ENCODE peak calls at places on chromosomes 1 and 21, in seven cellular contexts. U is AG09309, J is retinal pigment epithelial cell, C is K562, B is thoracic aorta, S is mucosa of descending colon, L is IMR-90. Q is an unnamed sample.

GRCh38 chr1:85494957-85495266 is 30.0 kb upstream of the DDAH1 start:
- DNase-seq in U (no peak), J (no peak), C (peak; percentile 3), B (no peak), S (peak; percentile 7), L (peak; percentile 25), Q (no peak)

GRCh38 chr1:92478393-92478792 is 8.3 kb downstream of the GFI1 start:
- DNase-seq in U (no peak), J (no peak), C (no peak), B (no peak), S (no peak), L (peak; percentile 25), Q (no peak)

GRCh38 chr1:33342041-33342723 is 21.3 kb upstream of the A3GALT2 start:
- DNase-seq in U (peak; percentile 71), J (peak; percentile 98), C (no peak), B (no peak), S (peak; percentile 84), L (peak; percentile 99), Q (peak; percentile 97)

GRCh38 chr1:111612006-111612405 is 7.6 kb upstream of the RAP1A start:
- DNase-seq in U (no peak), J (no peak), C (no peak), B (no peak), S (no peak), L (no peak), Q (no peak)

GRCh38 chr1:7865978-7866377 is 13.1 kb upstream of the UTS2 start:
- DNase-seq in U (no peak), J (no peak), C (no peak), B (no peak), S (no peak), L (no peak), Q (no peak)

GRCh38 chr21:22813201-22813600 is 1815.0 kb downstream of the NCAM2 start:
- DNase-seq in U (no peak), J (no peak), C (no peak), B (no peak), S (no peak), L (no peak), Q (no peak)

GRCh38 chr1:172143384-172144025 is 277.0 kb upstream of the C1orf105 start:
- DNase-seq in U (no peak), J (no peak), C (no peak), B (no peak), S (no peak), L (peak; percentile 70), Q (no peak)

GRCh38 chr1:107637101-107637500 is 327.9 kb downstream of the VAV3 start:
- DNase-seq in U (no peak), J (no peak), C (no peak), B (no peak), S (no peak), L (no peak), Q (no peak)

GRCh38 chr1:55153031-55153430 is 62.1 kb downstream of the USP24 start:
- DNase-seq in U (no peak), J (no peak), C (no peak), B (no peak), S (no peak), L (no peak), Q (no peak)

GRCh38 chr1:71276466-71276865 is 195.6 kb upstream of the ZRANB2 start:
- DNase-seq in U (no peak), J (no peak), C (no peak), B (no peak), S (no peak), L (peak; percentile 2), Q (no peak)

GRCh38 chr1:206005234-206005633 is 2.0 kb upstream of the RAB7B start:
- DNase-seq in U (no peak), J (no peak), C (no peak), B (no peak), S (no peak), L (no peak), Q (no peak)

GRCh38 chr1:229603387-229604005 is 22.4 kb downstream of the TAF5L start:
- DNase-seq in U (no peak), J (no peak), C (no peak), B (no peak), S (no peak), L (no peak), Q (no peak)

GRCh38 chr1:29623501-29623900 is 387.2 kb downstream of the PTPRU start:
- DNase-seq in U (no peak), J (no peak), C (no peak), B (no peak), S (no peak), L (no peak), Q (no peak)

GRCh38 chr1:61083014-61083798 is 845 bp downstream of the NFIA start:
- DNase-seq in U (no peak), J (no peak), C (peak; percentile 48), B (no peak), S (peak; percentile 26), L (no peak), Q (no peak)

GRCh38 chr1:150574260-150575071 is 4.9 kb downstream of the MCL1 start:
- DNase-seq in U (no peak), J (no peak), C (no peak), B (no peak), S (no peak), L (no peak), Q (no peak)

GRCh38 chr1:226201029-226201593 is 14.6 kb upstream of the ACBD3 start:
- DNase-seq in U (no peak), J (no peak), C (peak; percentile 53), B (no peak), S (no peak), L (peak; percentile 9), Q (no peak)
- TF ChIP-seq CTCF in U (peak; percentile 41), J (peak; percentile 53), C (peak; percentile 65), B (no peak), S (no peak), L (peak; percentile 38), Q (peak; percentile 29)

GRCh38 chr1:145978477-145978859 is 14.0 kb downstream of the POLR3GL start:
- DNase-seq in U (no peak), J (no peak), C (no peak), B (no peak), S (no peak), L (no peak), Q (no peak)

GRCh38 chr1:145979746-145980435 is 15.4 kb downstream of the POLR3GL start:
- DNase-seq in U (no peak), J (no peak), C (no peak), B (no peak), S (no peak), L (no peak), Q (no peak)

GRCh38 chr1:145977486-145978476 is 13.3 kb downstream of the POLR3GL start:
- DNase-seq in U (peak; percentile 62), J (no peak), C (peak; percentile 90), B (peak; percentile 50), S (peak; percentile 86), L (peak; percentile 85), Q (no peak)

GRCh38 chr1:145977016-145977415 is 12.5 kb downstream of the POLR3GL start:
- DNase-seq in U (no peak), J (no peak), C (no peak), B (no peak), S (no peak), L (no peak), Q (no peak)

GRCh38 chr1:145978860-145979745 is 14.6 kb downstream of the POLR3GL start:
- DNase-seq in U (peak; percentile 100), J (peak; percentile 82), C (peak; percentile 99), B (peak; percentile 94), S (peak; percentile 96), L (peak; percentile 100), Q (peak; percentile 100)
- H3K4me3 ChIP-seq in U (peak overlapping the region; percentile 7), J (no peak overlapping the region), C (no peak overlapping the region), B (peak overlapping the region; percentile 68), S (peak overlapping the region; percentile 0), L (peak overlapping the region; percentile 12), Q (no peak overlapping the region)

GRCh38 chr1:156948708-156949107 is 28.3 kb downstream of the LRRC71 start:
- DNase-seq in U (no peak), J (no peak), C (peak; percentile 52), B (no peak), S (no peak), L (no peak), Q (no peak)
- TF ChIP-seq CTCF in U (peak; percentile 15), J (peak; percentile 37), C (peak; percentile 77), B (no peak), S (no peak), L (no peak), Q (peak; percentile 5)

GRCh38 chr1:169704797-169705196 is 6.6 kb downstream of the SELL start:
- DNase-seq in U (no peak), J (no peak), C (no peak), B (no peak), S (no peak), L (no peak), Q (no peak)

GRCh38 chr1:169698976-169699375 is 12.4 kb downstream of the SELL start:
- DNase-seq in U (no peak), J (no peak), C (no peak), B (no peak), S (no peak), L (no peak), Q (no peak)

GRCh38 chr1:169697769-169698168 is 13.7 kb downstream of the SELL start:
- DNase-seq in U (no peak), J (no peak), C (no peak), B (no peak), S (no peak), L (no peak), Q (no peak)

GRCh38 chr1:169699769-169700168 is 11.7 kb downstream of the SELL start:
- DNase-seq in U (no peak), J (no peak), C (no peak), B (no peak), S (no peak), L (no peak), Q (no peak)

DNA sequence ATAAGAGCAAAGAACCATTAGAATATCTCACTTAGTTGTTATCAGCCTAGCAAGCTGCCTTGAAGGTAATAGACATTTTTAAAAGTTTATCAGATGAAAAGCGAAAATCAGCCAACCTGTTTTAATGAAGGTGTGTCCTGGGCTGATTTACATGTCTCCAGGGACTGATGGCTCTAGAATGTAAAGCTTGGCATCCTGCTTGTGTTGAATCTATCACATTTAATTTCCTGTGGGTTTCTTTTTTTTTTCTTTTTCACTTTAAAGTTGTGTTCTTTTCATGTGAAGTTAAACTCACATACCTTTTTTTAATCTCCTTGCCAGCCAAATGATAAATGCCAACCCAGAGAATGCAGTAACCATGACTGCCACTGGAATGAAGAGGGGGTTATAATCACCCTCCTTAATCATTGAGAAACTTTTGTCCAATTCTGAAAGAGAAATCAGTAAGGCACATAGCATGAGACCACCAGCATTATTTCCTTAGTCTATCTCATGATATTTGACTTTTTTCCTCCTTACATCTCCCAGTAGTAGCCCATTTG is 10.1 kb downstream of the SELL start:
- DNase-seq in U (no peak), J (no peak), C (no peak), B (no peak), S (no peak), L (no peak), Q (no peak)
- H3K4me3 ChIP-seq in U (no peak overlapping the region), J (no peak overlapping the region), C (no peak overlapping the region), B (no peak overlapping the region), S (no peak overlapping the region), L (no peak overlapping the region), Q (no peak overlapping the region)

Q was measured in kidney epithelial cell.